ENCODE peak calls at places on chromosomes 13 and 19, in six cellular contexts. J is IMR-90, G is H9, X is mesenchymal stem cell, T is H1, F is trophoblast cell. P is an unnamed sample.

GRCh38 chr19:43847246-43847645 is 20.1 kb downstream of the ZNF283 start:
- DNase-seq in J (no peak), G (no peak), X (no peak), T (no peak), F (no peak), P (no peak)

GRCh38 chr19:15381864-15382263 is 2.3 kb upstream of the AKAP8 start:
- DNase-seq in J (no peak), G (no peak), X (no peak), T (no peak), F (no peak), P (no peak)

GRCh38 chr19:45693168-45693788 is 812 bp downstream of the QPCTL start:
- DNase-seq in J (peak; percentile 57), G (peak; percentile 83), X (peak; percentile 85), T (peak; percentile 94), F (peak; percentile 86), P (no peak)

GRCh38 chr13:60043262-60043661 is 120.5 kb downstream of the DIAPH3 start:
- DNase-seq in J (peak; percentile 4), G (no peak), X (peak; percentile 8), T (no peak), F (no peak), P (no peak)

GRCh38 chr19:28377077-28377476 is 835.9 kb downstream of the UQCRFS1 start:
- DNase-seq in J (no peak), G (no peak), X (no peak), T (no peak), F (peak; percentile 2), P (no peak)

GRCh38 chr13:97130201-97130600 is 91.9 kb upstream of the MBNL2 start:
- DNase-seq in J (no peak), G (no peak), X (peak; percentile 43), T (no peak), F (no peak), P (no peak)

GRCh38 chr19:35719402-35720162 is 1.8 kb downstream of the KMT2B start:
- DNase-seq in J (no peak), G (no peak), X (no peak), T (no peak), F (no peak), P (no peak)

GRCh38 chr19:9986787-9987281 is 23.5 kb downstream of the COL5A3 start:
- DNase-seq in J (peak; percentile 29), G (no peak), X (no peak), T (no peak), F (no peak), P (peak; percentile 47)

GRCh38 chr19:8238251-8238650 is 29.1 kb downstream of the CERS4 start:
- DNase-seq in J (no peak), G (no peak), X (no peak), T (no peak), F (peak; percentile 37), P (no peak)

GRCh38 chr19:48659768-48660167 is 13.0 kb downstream of the NTN5 start:
- DNase-seq in J (no peak), G (no peak), X (peak; percentile 33), T (no peak), F (peak; percentile 19), P (no peak)

GRCh38 chr19:30673336-30673735 is 301.2 kb downstream of the ZNF536 start:
- DNase-seq in J (no peak), G (no peak), X (no peak), T (no peak), F (no peak), P (no peak)

GRCh38 chr13:109209526-109209925 is 576.9 kb downstream of the IRS2 start:
- DNase-seq in J (no peak), G (no peak), X (no peak), T (no peak), F (no peak), P (no peak)

GRCh38 chr19:46898731-46899130 is 37.9 kb downstream of the ARHGAP35 start:
- DNase-seq in J (peak; percentile 76), G (no peak), X (peak; percentile 41), T (no peak), F (no peak), P (no peak)

GRCh38 chr19:13089139-13089856 is 13.4 kb downstream of the LYL1 start:
- DNase-seq in J (no peak), G (peak; percentile 79), X (no peak), T (peak; percentile 62), F (no peak), P (no peak)

GRCh38 chr19:54124393-54124792 is 8.8 kb downstream of the PRPF31 start:
- DNase-seq in J (no peak), G (no peak), X (no peak), T (no peak), F (no peak), P (no peak)

GRCh38 chr13:79860757-79861156 is 379.8 kb downstream of the NDFIP2 start:
- DNase-seq in J (no peak), G (no peak), X (no peak), T (no peak), F (no peak), P (no peak)
- H3K18ac ChIP-seq in J (no peak overlapping the region), G (no peak overlapping the region), X (no peak overlapping the region), T (no peak overlapping the region), F (no peak overlapping the region), P (no peak overlapping the region)

GRCh38 chr19:39506944-39507714 is 7.8 kb upstream of the SELENOV start:
- DNase-seq in J (peak; percentile 67), G (peak; percentile 82), X (peak; percentile 63), T (peak; percentile 81), F (peak; percentile 61), P (peak; percentile 71)

GRCh38 chr19:39506598-39506943 is 7.8 kb downstream of the DLL3 start:
- DNase-seq in J (no peak), G (no peak), X (no peak), T (no peak), F (no peak), P (no peak)

GRCh38 chr19:39507715-39508364 is 7.1 kb upstream of the SELENOV start:
- DNase-seq in J (no peak), G (no peak), X (no peak), T (no peak), F (no peak), P (no peak)

GRCh38 chr19:39509233-39509632 is 5.7 kb upstream of the SELENOV start:
- DNase-seq in J (no peak), G (no peak), X (no peak), T (no peak), F (no peak), P (no peak)

DNA sequence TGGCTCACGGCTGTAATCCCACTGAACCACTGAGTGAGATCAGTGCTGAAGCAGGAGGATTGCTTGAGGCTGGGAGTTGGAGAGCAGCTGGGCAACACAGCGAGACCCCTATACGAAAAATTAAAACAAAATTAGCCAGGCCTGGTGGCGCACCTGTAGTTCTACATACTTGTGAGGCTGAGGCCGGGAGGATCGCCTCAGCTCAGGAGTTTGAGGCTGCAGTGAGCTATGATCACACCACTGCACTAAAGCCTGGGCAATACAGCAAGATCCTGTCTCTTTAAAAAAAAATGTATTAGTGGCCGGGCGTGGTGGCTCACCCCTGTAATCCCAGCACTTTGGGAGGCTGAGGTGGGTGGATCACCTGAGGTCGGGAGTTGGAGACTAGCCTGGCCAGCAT is 6.3 kb upstream of the SELENOV start:
- DNase-seq in J (no peak), G (no peak), X (no peak), T (no peak), F (no peak), P (no peak)
- H4K91ac ChIP-seq in J (no peak overlapping the region), G (no peak overlapping the region), X (no peak overlapping the region), T (no peak overlapping the region), F (no peak overlapping the region), P (no peak overlapping the region)

GRCh38 chr13:99968521-99969367 is 2.8 kb downstream of the ZIC5 start:
- DNase-seq in J (no peak), G (peak; percentile 39), X (no peak), T (no peak), F (no peak), P (no peak)
- H3K18ac ChIP-seq in J (no peak overlapping the region), G (peak overlapping the region; percentile 28), X (no peak overlapping the region), T (peak overlapping the region; percentile 96), F (no peak overlapping the region), P (peak overlapping the region; percentile 100)

DNA sequence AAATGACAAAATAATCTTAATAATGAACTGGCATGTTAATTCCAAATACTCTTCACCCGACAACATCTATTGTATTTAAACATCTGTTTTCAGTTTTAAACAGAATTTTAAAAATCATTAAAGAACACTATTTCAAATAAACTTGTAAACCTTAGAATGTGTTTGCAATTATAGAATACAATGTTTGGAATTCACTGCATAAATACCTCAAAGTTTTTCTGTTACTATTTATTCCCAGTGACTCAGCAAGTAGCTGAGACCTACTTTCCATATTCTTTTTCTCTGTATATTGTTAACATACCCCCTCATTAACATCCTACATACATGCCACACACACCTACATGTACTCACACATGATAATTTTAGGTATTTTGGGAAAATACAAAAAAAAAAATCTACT is 1134.3 kb downstream of the SLITRK1 start:
- DNase-seq in J (peak; percentile 53), G (no peak), X (no peak), T (no peak), F (peak; percentile 20), P (no peak)
- H4K91ac ChIP-seq in J (no peak overlapping the region), G (no peak overlapping the region), X (no peak overlapping the region), T (no peak overlapping the region), F (no peak overlapping the region), P (no peak overlapping the region)

DNA sequence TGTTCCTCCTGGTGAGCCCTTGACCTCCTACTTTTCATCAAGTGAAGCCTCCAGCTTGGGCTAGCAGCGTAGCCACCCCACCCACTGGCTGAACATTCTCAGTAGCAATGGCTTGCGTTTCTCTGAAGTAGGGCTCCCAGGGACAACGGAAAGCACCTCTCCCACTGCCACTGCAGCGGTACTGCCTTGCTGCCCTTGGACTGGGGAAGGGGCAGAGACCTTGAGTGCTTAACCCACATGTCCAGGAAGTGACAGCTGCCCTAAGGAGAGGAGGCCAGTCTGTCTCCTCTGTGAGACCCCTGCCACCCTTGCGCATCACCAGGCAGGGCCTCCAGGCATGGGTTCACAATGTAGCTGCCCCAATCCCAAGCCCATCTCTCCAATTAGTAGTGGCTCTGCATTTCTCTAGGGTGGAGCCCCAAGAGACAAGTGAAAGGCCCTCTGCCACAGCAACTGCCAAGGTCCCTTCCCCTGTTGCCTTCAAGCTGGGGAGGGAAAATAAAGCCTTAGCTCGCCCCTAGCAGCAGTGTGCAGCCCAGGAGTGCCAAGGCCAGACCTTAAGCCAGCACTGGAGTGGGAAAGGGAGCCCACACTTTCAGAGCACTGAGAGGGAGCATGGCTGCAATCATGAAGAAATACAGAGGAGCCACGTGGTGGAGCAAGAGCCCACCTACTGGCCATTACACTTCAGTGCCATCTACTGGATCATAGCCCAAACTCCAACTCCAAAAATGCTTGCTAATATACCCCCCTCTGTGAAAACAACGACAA is 175.9 kb upstream of the TRPC4 start:
- DNase-seq in J (peak; percentile 33), G (peak; percentile 43), X (peak; percentile 61), T (no peak), F (peak; percentile 36), P (peak; percentile 3)
- H3K18ac ChIP-seq in J (no peak overlapping the region), G (no peak overlapping the region), X (no peak overlapping the region), T (peak overlapping the region; percentile 73), F (no peak overlapping the region), P (peak overlapping the region; percentile 49)

GRCh38 chr19:5049561-5049960 is 80.6 kb downstream of the KDM4B start:
- DNase-seq in J (no peak), G (no peak), X (no peak), T (no peak), F (no peak), P (no peak)
- H4K91ac ChIP-seq in J (no peak overlapping the region), G (no peak overlapping the region), X (no peak overlapping the region), T (no peak overlapping the region), F (no peak overlapping the region), P (no peak overlapping the region)

GRCh38 chr13:80214521-80214941 is 126.4 kb downstream of the SPRY2 start:
- DNase-seq in J (peak; percentile 59), G (no peak), X (peak; percentile 54), T (no peak), F (no peak), P (no peak)
- H3K18ac ChIP-seq in J (peak overlapping the region; percentile 56), G (no peak overlapping the region), X (no peak overlapping the region), T (no peak overlapping the region), F (no peak overlapping the region), P (no peak overlapping the region)